ENCODE peak calls at places on chromosome 1, in six cellular contexts. One of them, this sample, is unnamed.
A peak's percentile ranks its signal among the peaks of the same experiment; 100 is the strongest.

GRCh38 chr1:9629445-9630201 is 21.9 kb upstream of the PIK3CD start:
- DNase-seq in body of pancreas: peak; percentile 60
- DNase-seq in A549: no peak
- DNase-seq in HCT116: no peak
- DNase-seq in IMR-90: no peak
- DNase-seq in heart left ventricle: peak; percentile 87
- DNase-seq in this sample: peak; percentile 45

GRCh38 chr1:86472165-86472564 is 3.4 kb downstream of the CLCA1 start:
- DNase-seq in body of pancreas: no peak
- DNase-seq in A549: no peak
- DNase-seq in HCT116: no peak
- DNase-seq in IMR-90: no peak
- DNase-seq in heart left ventricle: no peak
- DNase-seq in this sample: no peak

GRCh38 chr1:84339503-84339902 is 38.0 kb downstream of the SAMD13 start:
- DNase-seq in body of pancreas: no peak
- DNase-seq in A549: no peak
- DNase-seq in HCT116: no peak
- DNase-seq in IMR-90: peak; percentile 68
- DNase-seq in heart left ventricle: no peak
- DNase-seq in this sample: no peak

GRCh38 chr1:156389311-156389710 is 20.3 kb downstream of the RHBG start:
- DNase-seq in body of pancreas: no peak
- DNase-seq in A549: no peak
- DNase-seq in HCT116: no peak
- DNase-seq in IMR-90: no peak
- DNase-seq in heart left ventricle: no peak
- DNase-seq in this sample: no peak

GRCh38 chr1:9048551-9048950 is 20.9 kb downstream of the SLC2A5 start:
- DNase-seq in body of pancreas: no peak
- DNase-seq in A549: no peak
- DNase-seq in HCT116: no peak
- DNase-seq in IMR-90: no peak
- DNase-seq in heart left ventricle: no peak
- DNase-seq in this sample: no peak

GRCh38 chr1:25501235-25502058 is 42.0 kb upstream of the LDLRAP1 start:
- DNase-seq in body of pancreas: no peak
- DNase-seq in A549: peak; percentile 41
- DNase-seq in HCT116: peak; percentile 16
- DNase-seq in IMR-90: peak; percentile 89
- DNase-seq in heart left ventricle: no peak
- DNase-seq in this sample: no peak

GRCh38 chr1:32496127-32496526 is 31.3 kb downstream of the ZBTB8B start:
- DNase-seq in body of pancreas: no peak
- DNase-seq in A549: no peak
- DNase-seq in HCT116: no peak
- DNase-seq in IMR-90: peak; percentile 55
- DNase-seq in heart left ventricle: no peak
- DNase-seq in this sample: no peak

GRCh38 chr1:2255420-2256369 is 27.6 kb downstream of the SKI start:
- DNase-seq in body of pancreas: peak; percentile 54
- DNase-seq in A549: peak; percentile 81
- DNase-seq in HCT116: peak; percentile 85
- DNase-seq in IMR-90: peak; percentile 73
- DNase-seq in heart left ventricle: peak; percentile 12
- DNase-seq in this sample: no peak

GRCh38 chr1:227785812-227786608 is 29.5 kb upstream of the PRSS38 start:
- DNase-seq in body of pancreas: peak; percentile 15
- DNase-seq in A549: no peak
- DNase-seq in HCT116: no peak
- DNase-seq in IMR-90: no peak
- DNase-seq in heart left ventricle: no peak
- DNase-seq in this sample: no peak

GRCh38 chr1:163875927-163876320 is 554.2 kb downstream of the NUF2 start:
- DNase-seq in body of pancreas: peak; percentile 8
- DNase-seq in A549: peak; percentile 9
- DNase-seq in HCT116: no peak
- DNase-seq in IMR-90: peak; percentile 4
- DNase-seq in heart left ventricle: no peak
- DNase-seq in this sample: no peak

GRCh38 chr1:231422798-231423309 is 767 bp upstream of the EGLN1 start:
- DNase-seq in body of pancreas: no peak
- DNase-seq in A549: no peak
- DNase-seq in HCT116: no peak
- DNase-seq in IMR-90: no peak
- DNase-seq in heart left ventricle: no peak
- DNase-seq in this sample: no peak

GRCh38 chr1:83901547-83902155 is 97.3 kb downstream of the TTLL7 start:
- DNase-seq in body of pancreas: peak; percentile 87
- DNase-seq in A549: peak; percentile 78
- DNase-seq in HCT116: no peak
- DNase-seq in IMR-90: peak; percentile 93
- DNase-seq in heart left ventricle: no peak
- DNase-seq in this sample: no peak

GRCh38 chr1:178344513-178345077 is 152.2 kb downstream of the CLEC20A start:
- DNase-seq in body of pancreas: peak; percentile 17
- DNase-seq in A549: peak; percentile 62
- DNase-seq in HCT116: peak; percentile 52
- DNase-seq in IMR-90: peak; percentile 92
- DNase-seq in heart left ventricle: no peak
- DNase-seq in this sample: no peak

GRCh38 chr1:84283381-84283780 is 18.1 kb upstream of the SAMD13 start:
- DNase-seq in body of pancreas: no peak
- DNase-seq in A549: no peak
- DNase-seq in HCT116: no peak
- DNase-seq in IMR-90: no peak
- DNase-seq in heart left ventricle: no peak
- DNase-seq in this sample: no peak

GRCh38 chr1:48645883-48646282 is 130.8 kb downstream of the BEND5 start:
- DNase-seq in body of pancreas: no peak
- DNase-seq in A549: no peak
- DNase-seq in HCT116: no peak
- DNase-seq in IMR-90: no peak
- DNase-seq in heart left ventricle: no peak
- DNase-seq in this sample: no peak

GRCh38 chr1:200006711-200007110 is 20.8 kb upstream of the NR5A2 start:
- DNase-seq in body of pancreas: peak; percentile 28
- DNase-seq in A549: no peak
- DNase-seq in HCT116: no peak
- DNase-seq in IMR-90: no peak
- DNase-seq in heart left ventricle: no peak
- DNase-seq in this sample: no peak

GRCh38 chr1:45272943-45273342 is 53.8 kb upstream of the HPDL start:
- DNase-seq in body of pancreas: no peak
- DNase-seq in A549: no peak
- DNase-seq in HCT116: no peak
- DNase-seq in IMR-90: peak; percentile 89
- DNase-seq in heart left ventricle: no peak
- DNase-seq in this sample: no peak

GRCh38 chr1:98086156-98086555 is 165.3 kb upstream of the DPYD start:
- DNase-seq in body of pancreas: no peak
- DNase-seq in A549: peak; percentile 55
- DNase-seq in HCT116: no peak
- DNase-seq in IMR-90: peak; percentile 90
- DNase-seq in heart left ventricle: no peak
- DNase-seq in this sample: no peak

GRCh38 chr1:108124023-108124422 is 76.1 kb downstream of the SLC25A24 start:
- DNase-seq in body of pancreas: no peak
- DNase-seq in A549: no peak
- DNase-seq in HCT116: no peak
- DNase-seq in IMR-90: no peak
- DNase-seq in heart left ventricle: no peak
- DNase-seq in this sample: no peak

GRCh38 chr1:50105430-50105829 is 3.3 kb upstream of the ELAVL4 start:
- DNase-seq in body of pancreas: no peak
- DNase-seq in A549: no peak
- DNase-seq in HCT116: no peak
- DNase-seq in IMR-90: no peak
- DNase-seq in heart left ventricle: no peak
- DNase-seq in this sample: no peak

GRCh38 chr1:180231506-180232420 is 1.7 kb downstream of the LHX4 start:
- DNase-seq in body of pancreas: peak; percentile 26
- DNase-seq in A549: peak; percentile 90
- DNase-seq in HCT116: peak; percentile 53
- DNase-seq in IMR-90: peak; percentile 45
- DNase-seq in heart left ventricle: no peak
- DNase-seq in this sample: no peak

DNA sequence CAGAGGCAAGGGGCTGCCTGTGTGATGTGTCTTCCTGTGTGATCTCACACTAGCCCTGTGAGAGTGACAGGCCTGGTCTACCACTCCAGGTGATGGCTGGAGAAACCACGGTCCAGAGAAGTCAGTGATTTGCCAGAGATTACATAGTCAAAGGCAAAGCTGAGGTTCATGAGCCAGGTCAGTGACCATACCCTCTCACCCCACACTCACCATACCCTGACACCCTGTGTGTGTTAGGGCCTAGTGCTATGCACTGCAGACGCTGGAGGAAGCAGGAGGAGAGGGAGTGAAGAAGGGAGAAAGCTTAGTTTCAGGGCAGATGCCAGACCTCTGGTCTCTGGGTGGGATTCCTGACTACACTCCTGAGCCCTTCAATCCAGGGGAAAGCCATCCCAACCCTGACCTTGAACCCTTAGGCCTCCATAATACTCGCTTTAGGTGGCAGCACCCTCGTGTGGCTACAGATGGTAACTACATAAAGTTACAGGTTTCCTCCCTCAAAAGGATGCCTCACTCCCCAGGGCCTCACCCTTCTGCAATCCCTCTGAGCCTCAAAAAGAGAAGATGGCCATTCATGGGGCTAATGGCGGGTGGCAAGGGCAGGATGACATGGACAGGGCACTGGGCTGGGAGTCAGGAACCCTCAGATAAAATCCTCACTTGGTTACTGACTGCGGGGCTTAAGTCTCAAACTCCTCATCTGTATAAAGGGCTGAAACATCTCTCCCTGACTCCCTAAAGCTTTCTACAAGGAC is 20.8 kb upstream of the SDC3 start:
- DNase-seq in body of pancreas: peak; percentile 53
- DNase-seq in A549: peak; percentile 37
- DNase-seq in HCT116: no peak
- DNase-seq in IMR-90: peak; percentile 36
- DNase-seq in heart left ventricle: no peak
- DNase-seq in this sample: no peak
- TF ChIP-seq POLR2A in body of pancreas: no peak
- TF ChIP-seq POLR2A in A549: no peak
- TF ChIP-seq POLR2A in HCT116: no peak
- TF ChIP-seq POLR2A in IMR-90: no peak
- TF ChIP-seq POLR2A in heart left ventricle: no peak
- TF ChIP-seq POLR2A in this sample: no peak

DNA sequence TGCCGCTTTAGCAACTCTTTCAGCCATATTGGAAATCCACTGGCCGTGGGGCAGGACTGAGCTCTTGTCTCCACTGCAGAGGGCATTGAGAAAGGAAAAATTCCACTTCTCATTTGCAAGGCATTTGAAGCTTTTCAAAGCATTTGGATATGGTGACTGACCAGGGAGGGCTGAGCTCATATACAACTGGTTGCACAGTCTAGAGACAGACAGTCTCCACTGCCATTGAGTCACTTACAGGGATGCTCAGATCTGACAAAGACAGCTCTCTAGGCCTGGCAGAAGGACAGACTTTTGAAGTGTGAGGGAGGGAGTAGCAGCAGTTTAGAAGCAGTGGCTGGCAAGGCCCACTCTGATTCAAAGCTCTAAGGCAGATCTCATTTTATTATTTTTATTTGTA is 24.2 kb downstream of the NCF2 start:
- DNase-seq in body of pancreas: no peak
- DNase-seq in A549: no peak
- DNase-seq in HCT116: no peak
- DNase-seq in IMR-90: no peak
- DNase-seq in heart left ventricle: no peak
- DNase-seq in this sample: no peak
- H3K4me1 ChIP-seq in body of pancreas: peaks cover 8% of the 10 kb centered on the region
- H3K4me1 ChIP-seq in A549: peaks cover 23% of the 10 kb centered on the region
- H3K4me1 ChIP-seq in HCT116: peaks cover 7% of the 10 kb centered on the region
- H3K4me1 ChIP-seq in IMR-90: peaks cover 13% of the 10 kb centered on the region
- H3K4me1 ChIP-seq in heart left ventricle: peaks cover 24% of the 10 kb centered on the region
- H3K4me1 ChIP-seq in this sample: peaks cover 4% of the 10 kb centered on the region

GRCh38 chr1:184052750-184053149 is 1.2 kb downstream of the TSEN15 start:
- DNase-seq in body of pancreas: no peak
- DNase-seq in A549: no peak
- DNase-seq in HCT116: no peak
- DNase-seq in IMR-90: no peak
- DNase-seq in heart left ventricle: no peak
- DNase-seq in this sample: no peak

GRCh38 chr1:184052194-184052559 is 647 bp downstream of the TSEN15 start:
- DNase-seq in body of pancreas: no peak
- DNase-seq in A549: no peak
- DNase-seq in HCT116: no peak
- DNase-seq in IMR-90: no peak
- DNase-seq in heart left ventricle: no peak
- DNase-seq in this sample: no peak

GRCh38 chr1:184050631-184051030 is 899 bp upstream of the TSEN15 start:
- DNase-seq in body of pancreas: no peak
- DNase-seq in A549: no peak
- DNase-seq in HCT116: no peak
- DNase-seq in IMR-90: no peak
- DNase-seq in heart left ventricle: no peak
- DNase-seq in this sample: no peak

GRCh38 chr1:184051138-184051484 is 419 bp upstream of the TSEN15 start:
- DNase-seq in body of pancreas: no peak
- DNase-seq in A549: no peak
- DNase-seq in HCT116: peak; percentile 19
- DNase-seq in IMR-90: no peak
- DNase-seq in heart left ventricle: no peak
- DNase-seq in this sample: no peak

DNA sequence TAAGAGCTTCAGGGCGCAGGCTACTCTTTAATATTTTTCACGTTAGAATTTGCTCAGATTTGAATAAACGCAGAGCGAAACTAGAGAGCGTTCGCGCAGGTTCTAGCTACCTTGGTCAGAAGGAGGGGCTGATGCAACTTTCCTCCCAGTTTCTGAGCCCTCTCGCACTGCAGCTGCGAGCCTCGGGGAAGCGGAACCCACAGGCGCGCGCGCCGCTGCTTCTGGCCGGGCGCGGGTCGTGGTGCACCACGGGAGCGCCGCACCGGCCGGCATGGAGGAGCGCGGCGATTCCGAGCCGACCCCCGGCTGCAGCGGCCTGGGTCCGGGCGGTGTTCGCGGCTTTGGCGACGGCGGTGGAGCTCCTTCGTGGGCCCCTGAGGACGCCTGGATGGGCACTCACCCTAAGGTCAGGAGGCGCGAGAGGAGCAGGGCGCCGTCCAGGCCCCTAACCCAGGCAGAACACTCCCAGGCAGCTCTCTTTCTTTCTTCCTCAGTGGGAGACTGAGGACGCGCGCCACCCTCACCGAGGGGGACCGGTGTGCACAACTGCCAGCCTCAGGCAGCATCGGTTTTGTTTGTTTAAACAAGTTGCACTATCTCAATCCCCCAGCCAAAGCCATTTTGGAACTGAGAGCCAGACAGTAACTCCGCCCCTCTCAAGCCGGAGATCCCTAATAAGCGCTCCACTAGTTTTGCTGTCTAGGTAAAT is at the start of gene TSEN15:
- DNase-seq in body of pancreas: peak; percentile 85
- DNase-seq in A549: peak; percentile 84
- DNase-seq in HCT116: peak; percentile 61
- DNase-seq in IMR-90: peak; percentile 86
- DNase-seq in heart left ventricle: peak; percentile 91
- DNase-seq in this sample: no peak
- TF ChIP-seq POLR2A in body of pancreas: peak; percentile 73
- TF ChIP-seq POLR2A in A549: peak; percentile 86
- TF ChIP-seq POLR2A in HCT116: peak; percentile 39
- TF ChIP-seq POLR2A in IMR-90: peak; percentile 82
- TF ChIP-seq POLR2A in heart left ventricle: no peak
- TF ChIP-seq POLR2A in this sample: no peak

GRCh38 chr1:19441048-19441447 is 44.3 kb downstream of the CAPZB start:
- DNase-seq in body of pancreas: no peak
- DNase-seq in A549: no peak
- DNase-seq in HCT116: no peak
- DNase-seq in IMR-90: no peak
- DNase-seq in heart left ventricle: no peak
- DNase-seq in this sample: no peak
- H3K4me1 ChIP-seq in body of pancreas: peaks cover 46% of the 10 kb centered on the region
- H3K4me1 ChIP-seq in A549: peaks cover 80% of the 10 kb centered on the region
- H3K4me1 ChIP-seq in HCT116: peaks cover 38% of the 10 kb centered on the region
- H3K4me1 ChIP-seq in IMR-90: peaks cover 47% of the 10 kb centered on the region
- H3K4me1 ChIP-seq in heart left ventricle: peaks cover 95% of the 10 kb centered on the region
- H3K4me1 ChIP-seq in this sample: peaks cover 100% of the 10 kb centered on the region

This sample was measured in esophagus squamous epithelium.